ENCODE peak calls at places on chromosomes 12 and 14, in four cellular contexts. E is HEK293T; P is lower lobe of right lung; T is stimulated activated CD4-positive, alpha-beta T cell treated with anti-CD3 and anti-CD28 coated beads, Interleukin-1b, Interleukin-23, amount 100 ng/mL, for 24 hours. L is an unnamed sample.

GRCh38 chr14:98809792-98810191 is 462.2 kb downstream of the BCL11B start:
- DNase-seq in P (no peak), E (no peak), T (no peak), L (no peak)

GRCh38 chr12:6818246-6819006 is 3.2 kb upstream of the GPR162 start:
- DNase-seq in P (no peak), E (no peak), T (no peak), L (no peak)

GRCh38 chr12:26845984-26846383 is 13.0 kb upstream of the ITPR2 start:
- DNase-seq in P (no peak), T (no peak), E (no peak), L (peak)

GRCh38 chr12:47746523-47746922 is 12.2 kb downstream of the RAPGEF3 start:
- DNase-seq in E (no peak), T (no peak), P (no peak), L (no peak)

GRCh38 chr14:85701763-85702162 is 171.8 kb downstream of the FLRT2 start:
- DNase-seq in T (no peak), E (no peak), P (no peak), L (no peak)

GRCh38 chr14:94971750-94972149 is 185.6 kb downstream of the DICER1 start:
- DNase-seq in E (no peak), T (no peak), P (no peak), L (no peak)

GRCh38 chr14:60183724-60184596 is 18.8 kb upstream of the DHRS7 start:
- DNase-seq in E (peak), T (no peak), P (no peak), L (peak)

GRCh38 chr12:9902539-9903228 is 21.4 kb downstream of the KLRF2 start:
- DNase-seq in P (no peak), E (no peak), T (no peak), L (no peak)

GRCh38 chr14:31933716-31934115 is 143.4 kb upstream of the ARHGAP5 start:
- DNase-seq in P (no peak), T (no peak), E (peak), L (no peak)

GRCh38 chr12:2386566-2386965 is 333.8 kb downstream of the CACNA1C start:
- DNase-seq in P (no peak), T (no peak), E (no peak), L (no peak)

GRCh38 chr14:68255697-68256178 is 436.2 kb downstream of the RAD51B start:
- DNase-seq in T (no peak), P (no peak), E (no peak), L (no peak)

GRCh38 chr14:92676031-92676430 is 72.4 kb downstream of the LGMN start:
- DNase-seq in P (peak), T (no peak), E (no peak), L (peak)

GRCh38 chr14:67722293-67722692 is 20.6 kb downstream of the RDH12 start:
- DNase-seq in T (no peak), P (no peak), E (no peak), L (no peak)

GRCh38 chr12:10154145-10154496 is 17.8 kb downstream of the OLR1 start:
- DNase-seq in P (no peak), E (no peak), T (no peak), L (no peak)

GRCh38 chr12:24431872-24432271 is 482.4 kb upstream of the SOX5 start:
- DNase-seq in E (no peak), T (no peak), P (no peak), L (no peak)

GRCh38 chr12:109625131-109625559 is 51.6 kb downstream of the MVK start:
- DNase-seq in T (no peak), E (no peak), P (no peak), L (no peak)

GRCh38 chr14:21748869-21749303 is 75.3 kb upstream of the OR4E1 start:
- DNase-seq in P (no peak), T (peak), E (peak), L (peak)

GRCh38 chr14:101229666-101230065 is 326.1 kb upstream of the RTL1 start:
- DNase-seq in E (no peak), P (no peak), T (no peak), L (no peak)

GRCh38 chr12:109953656-109954055 is 42.5 kb downstream of the GIT2 start:
- DNase-seq in P (no peak), T (no peak), E (no peak), L (no peak)

GRCh38 chr14:53894456-53894855 is 62.2 kb downstream of the BMP4 start:
- DNase-seq in P (no peak), E (no peak), T (no peak), L (peak)

GRCh38 chr14:48771717-48772116 is 814.5 kb downstream of the RPS29 start:
- DNase-seq in E (no peak), P (no peak), T (no peak), L (no peak)

GRCh38 chr14:61145903-61146411 is 135.2 kb downstream of the TMEM30B start:
- DNase-seq in T (no peak), E (no peak), P (no peak), L (no peak)

GRCh38 chr12:99153283-99153682 is 494.3 kb upstream of the GARIN6 start:
- DNase-seq in P (no peak), T (no peak), E (no peak), L (no peak)

GRCh38 chr14:77290705-77291104 is 19.7 kb upstream of the NGB start:
- DNase-seq in P (no peak), E (no peak), T (no peak), L (no peak)

GRCh38 chr14:67806228-67806627 is 10.2 kb downstream of the ZFYVE26 start:
- DNase-seq in P (no peak), T (no peak), E (no peak), L (no peak)

GRCh38 chr12:29738416-29738815 is 45.3 kb downstream of the TMTC1 start:
- DNase-seq in P (no peak), E (no peak), T (no peak), L (no peak)

L was measured in MV-4-11.